ENCODE peak calls at places on chromosomes 2 and 18, in six cellular contexts. S, J, F, D, V and C are unnamed samples.

GRCh38 chr2:71831208-71831577 is 316.5 kb downstream of the CYP26B1 start:
- DNase-seq in S (peak), J (no peak), F (no peak), D (no peak), V (no peak), C (no peak)

GRCh38 chr2:205188516-205189138 is 493.7 kb upstream of the NRP2 start:
- DNase-seq in S (peak), J (no peak), F (no peak), D (no peak), V (no peak), C (no peak)

GRCh38 chr2:25014631-25015030 is 27.2 kb upstream of the EFR3B start:
- DNase-seq in S (no peak), J (no peak), F (no peak), D (no peak), V (no peak), C (no peak)

GRCh38 chr2:120134263-120134662 is 88.9 kb downstream of the TMEM185B start:
- DNase-seq in S (peak), J (no peak), F (no peak), D (no peak), V (no peak), C (no peak)

GRCh38 chr18:8798996-8799395 is 93.6 kb downstream of the MTCL1 start:
- DNase-seq in S (no peak), J (no peak), F (no peak), D (no peak), V (no peak), C (no peak)

GRCh38 chr2:47309472-47309951 is 93.4 kb upstream of the MSH2 start:
- DNase-seq in S (no peak), J (no peak), F (no peak), D (no peak), V (no peak), C (no peak)

GRCh38 chr18:67302043-67302442 is 214.5 kb downstream of the DSEL start:
- DNase-seq in S (peak), J (no peak), F (no peak), D (no peak), V (no peak), C (no peak)

GRCh38 chr2:221397179-221397578 is 174.9 kb downstream of the EPHA4 start:
- DNase-seq in S (no peak), J (no peak), F (no peak), D (no peak), V (no peak), C (no peak)

GRCh38 chr2:943821-944220 is 6.8 kb upstream of the SNTG2 start:
- DNase-seq in S (no peak), J (no peak), F (no peak), D (no peak), V (no peak), C (no peak)

GRCh38 chr18:24490545-24490944 is 30.1 kb downstream of the HRH4 start:
- DNase-seq in S (peak), J (no peak), F (no peak), D (no peak), V (no peak), C (no peak)

GRCh38 chr2:86331391-86331790 is 6.0 kb downstream of the REEP1 start:
- DNase-seq in S (no peak), J (no peak), F (peak), D (no peak), V (no peak), C (no peak)

GRCh38 chr2:25043241-25043867 is 1.5 kb downstream of the EFR3B start:
- DNase-seq in S (peak), J (peak), F (no peak), D (peak), V (peak), C (no peak)

DNA sequence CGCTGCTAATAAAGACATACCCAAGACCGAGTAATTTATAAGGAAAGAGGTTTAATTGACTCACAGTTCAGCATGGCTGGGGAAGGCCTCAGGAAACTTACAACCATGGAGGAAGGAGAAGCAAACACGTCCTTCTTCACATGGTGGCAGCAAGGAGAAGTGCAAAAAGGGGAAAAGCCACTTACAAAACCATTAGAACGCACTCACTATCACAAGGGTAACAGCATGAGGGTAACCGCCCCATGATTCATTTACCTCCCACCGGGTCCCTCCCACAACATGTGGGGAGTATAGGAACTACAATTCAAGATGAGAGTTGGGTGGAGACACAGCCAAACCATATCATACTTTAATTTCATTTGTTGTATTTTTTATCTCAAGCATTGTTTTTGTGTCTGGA is 67.5 kb downstream of the ATP9B start:
- DNase-seq in S (no peak), J (no peak), F (no peak), D (no peak), V (no peak), C (no peak)
- TF ChIP-seq CTCF in S (no peak), J (no peak), F (no peak), D (no peak), V (no peak), C (no peak)

DNA sequence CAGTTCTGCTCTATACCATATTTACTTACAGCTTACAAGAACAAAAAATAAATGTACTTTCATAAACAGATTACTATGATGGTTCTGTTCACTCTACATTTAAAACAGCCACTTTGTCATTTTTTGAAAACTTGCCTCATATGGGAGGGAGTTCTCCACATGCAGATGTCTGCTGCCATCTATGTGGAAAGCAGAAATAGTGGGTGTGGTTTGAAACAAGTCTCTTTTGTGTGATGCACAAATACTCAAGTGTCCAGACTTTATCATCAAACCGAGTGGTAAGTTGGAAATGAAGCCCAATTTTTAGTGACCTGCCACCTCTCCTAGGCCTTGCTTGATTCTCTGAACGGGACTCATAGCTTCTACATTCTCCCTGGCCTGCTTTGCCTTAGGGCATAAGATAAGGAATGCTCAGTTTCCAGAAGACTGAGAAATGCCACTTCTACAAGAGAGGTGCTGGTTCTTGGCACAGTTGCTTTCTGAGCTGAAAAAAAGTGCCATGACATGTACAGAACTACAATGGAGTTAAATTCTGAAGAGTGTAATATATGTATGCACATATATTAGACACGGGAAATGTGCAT is 221.1 kb downstream of the SLC8A1 start:
- DNase-seq in S (peak), J (no peak), F (no peak), D (no peak), V (no peak), C (no peak)
- TF ChIP-seq CTCF in S (no peak), J (no peak), F (no peak), D (no peak), V (no peak), C (no peak)

GRCh38 chr2:206840999-206841398 is 75.6 kb downstream of the FASTKD2 start:
- DNase-seq in S (no peak), J (no peak), F (no peak), D (no peak), V (no peak), C (no peak)
- TF ChIP-seq CTCF in S (no peak), J (no peak), F (no peak), D (no peak), V (no peak), C (no peak)

GRCh38 chr2:100039291-100039985 is 103.0 kb downstream of the AFF3 start:
- DNase-seq in S (no peak), J (no peak), F (no peak), D (no peak), V (no peak), C (no peak)
- TF ChIP-seq CTCF in S (no peak), J (no peak), F (no peak), D (no peak), V (no peak), C (no peak)